ENCODE peak calls at places on chromosomes 7 and 10, in nine cellular contexts. A is IMR-90, D is body of pancreas, J is tibial nerve, R is prostate gland, H is esophagus muscularis mucosa, S is HCT116, F is A549, L is breast epithelium. Y is an unnamed sample.
A peak's percentile ranks its signal among the peaks of the same experiment; 100 is the strongest.

GRCh38 chr7:2692543-2692942 is 4.5 kb downstream of the AMZ1 start:
- DNase-seq in H (no peak), F (no peak), R (no peak), L (no peak), S (no peak), A (no peak), J (no peak), D (no peak), Y (no peak)

GRCh38 chr7:159049266-159050025 is 95.2 kb downstream of the VIPR2 start:
- DNase-seq in A (no peak), L (no peak), H (peak; percentile 87), F (no peak), D (no peak), S (no peak), J (no peak), R (peak; percentile 1), Y (no peak)

GRCh38 chr7:75925717-75926435 is 10.9 kb downstream of the POR start:
- DNase-seq in F (no peak), J (no peak), R (no peak), L (no peak), A (no peak), S (no peak), D (no peak), H (no peak), Y (no peak)

GRCh38 chr7:43631559-43631958 is 48.7 kb downstream of the STK17A start:
- DNase-seq in R (no peak), H (no peak), A (no peak), D (no peak), S (no peak), F (no peak), L (no peak), J (no peak), Y (no peak)

GRCh38 chr7:141701489-141702046 is 398 bp downstream of the DENND11 start:
- DNase-seq in F (peak; percentile 35), A (no peak), J (no peak), R (peak; percentile 18), H (no peak), D (peak; percentile 60), L (no peak), S (no peak), Y (no peak)

GRCh38 chr7:75737856-75738603 is 711 bp downstream of the HIP1 start:
- DNase-seq in L (no peak), D (peak; percentile 14), S (no peak), J (no peak), R (peak; percentile 5), H (no peak), F (no peak), A (no peak), Y (no peak)

GRCh38 chr7:29641651-29642050 is 78.0 kb downstream of the PRR15 start:
- DNase-seq in S (no peak), L (no peak), H (peak; percentile 62), J (no peak), A (no peak), F (no peak), R (no peak), D (no peak), Y (no peak)

GRCh38 chr10:98242823-98243222 is 25.2 kb downstream of the LOXL4 start:
- DNase-seq in D (no peak), J (no peak), H (no peak), S (no peak), R (no peak), L (no peak), F (no peak), A (peak; percentile 56), Y (no peak)

GRCh38 chr7:48426966-48427555 is 255.8 kb downstream of the ABCA13 start:
- DNase-seq in F (peak; percentile 6), R (no peak), L (no peak), D (no peak), A (peak; percentile 44), J (no peak), H (peak; percentile 50), S (no peak), Y (no peak)

GRCh38 chr7:30713397-30713796 is 31.1 kb upstream of the CRHR2 start:
- DNase-seq in A (no peak), J (no peak), D (no peak), S (no peak), R (no peak), H (no peak), L (no peak), F (no peak), Y (no peak)

GRCh38 chr10:126705951-126706565 is 35.6 kb upstream of the C10orf90 start:
- DNase-seq in A (no peak), R (no peak), F (no peak), L (no peak), D (no peak), S (no peak), H (peak; percentile 86), J (no peak), Y (no peak)

GRCh38 chr10:133618851-133619250 is 7.7 kb downstream of the FRG2B start:
- DNase-seq in F (no peak), L (no peak), A (no peak), H (no peak), S (no peak), D (peak; percentile 55), J (no peak), R (no peak), Y (no peak)

GRCh38 chr7:151157645-151158329 is 9.7 kb downstream of the GBX1 start:
- DNase-seq in J (no peak), D (no peak), A (peak; percentile 26), F (peak; percentile 52), H (no peak), R (no peak), S (no peak), L (no peak), Y (no peak)

GRCh38 chr7:149027560-149028345 is 552 bp downstream of the PDIA4 start:
- DNase-seq in D (no peak), L (no peak), R (peak; percentile 23), H (no peak), A (peak; percentile 41), S (no peak), F (peak; percentile 18), J (no peak), Y (no peak)

GRCh38 chr7:116862234-116863167 is at the start of gene CAPZA2:
- DNase-seq in R (peak; percentile 90), L (peak; percentile 85), D (peak; percentile 94), J (peak; percentile 79), H (peak; percentile 97), S (peak; percentile 75), F (peak; percentile 95), A (peak; percentile 85), Y (peak; percentile 82)
- TF ChIP-seq POLR2A in R (peak; percentile 86), L (peak; percentile 32), D (peak; percentile 80), J (peak; percentile 60), H (peak; percentile 37), S (peak; percentile 94), F (peak; percentile 80), A (peak; percentile 90), Y (peak; percentile 83)

GRCh38 chr10:25522946-25523608 is 348.3 kb downstream of the GPR158 start:
- DNase-seq in H (no peak), S (no peak), L (no peak), F (no peak), J (no peak), R (no peak), A (no peak), D (no peak), Y (no peak)
- H3K4me1 ChIP-seq in H (no peaks in the 10 kb centered on the region), S (no peaks in the 10 kb centered on the region), L (no peaks in the 10 kb centered on the region), F (no peaks in the 10 kb centered on the region), J (no peaks in the 10 kb centered on the region), R (no peaks in the 10 kb centered on the region), A (no peaks in the 10 kb centered on the region), D (no peaks in the 10 kb centered on the region), Y (no peaks in the 10 kb centered on the region)

GRCh38 chr7:152435384-152436278 is at the start of gene KMT2C:
- DNase-seq in H (no peak), D (peak; percentile 77), F (no peak), A (peak; percentile 43), J (peak; percentile 28), R (peak; percentile 55), S (no peak), L (peak; percentile 42), Y (peak; percentile 29)
- TF ChIP-seq POLR2A in H (peak; percentile 34), D (peak; percentile 82), F (peak; percentile 40), A (peak; percentile 42), J (peak; percentile 22), R (peak; percentile 66), S (no peak), L (no peak), Y (peak; percentile 64)

GRCh38 chr10:122497241-122497640 is 35.9 kb downstream of the HTRA1 start:
- DNase-seq in F (no peak), L (no peak), A (no peak), R (no peak), J (no peak), H (no peak), S (no peak), D (no peak), Y (no peak)
- H3K4me1 ChIP-seq in F (peaks cover 7% of the 10 kb centered on the region), L (peaks cover 13% of the 10 kb centered on the region), A (peaks cover 19% of the 10 kb centered on the region), R (no peaks in the 10 kb centered on the region), J (peaks cover 23% of the 10 kb centered on the region), H (peaks cover 77% of the 10 kb centered on the region), S (peaks cover 11% of the 10 kb centered on the region), D (no peaks in the 10 kb centered on the region), Y (peaks cover 18% of the 10 kb centered on the region)

GRCh38 chr7:44963526-44964290 is 15.1 kb downstream of the MYO1G start:
- DNase-seq in F (no peak), H (no peak), A (no peak), R (no peak), D (no peak), J (no peak), L (no peak), S (no peak), Y (peak; percentile 9)
- TF ChIP-seq POLR2A in F (no peak), H (no peak), A (no peak), R (no peak), D (no peak), J (no peak), L (no peak), S (no peak), Y (no peak)

GRCh38 chr10:125102821-125103220 is 57.5 kb downstream of the CTBP2 start:
- DNase-seq in L (no peak), R (no peak), A (no peak), J (no peak), H (no peak), S (no peak), F (no peak), D (peak; percentile 64), Y (no peak)
- H3K4me1 ChIP-seq in L (no peaks in the 10 kb centered on the region), R (no peaks in the 10 kb centered on the region), A (peaks cover 12% of the 10 kb centered on the region), J (no peaks in the 10 kb centered on the region), H (peaks cover 52% of the 10 kb centered on the region), S (peaks cover 17% of the 10 kb centered on the region), F (peaks cover 24% of the 10 kb centered on the region), D (peaks cover 45% of the 10 kb centered on the region), Y (peaks cover 67% of the 10 kb centered on the region)

GRCh38 chr10:92848441-92849233 is at the start of gene EXOC6:
- DNase-seq in H (no peak), J (peak; percentile 38), F (peak; percentile 54), S (peak; percentile 71), L (peak; percentile 44), A (peak; percentile 74), R (peak; percentile 73), D (peak; percentile 90), Y (peak; percentile 81)
- TF ChIP-seq POLR2A in H (no peak), J (no peak), F (peak; percentile 72), S (no peak), L (no peak), A (peak; percentile 45), R (no peak), D (peak; percentile 54), Y (no peak)